ENCODE peak calls at places on chromosomes 13 and 19, in four cellular contexts. H, B, R and D are unnamed samples.

GRCh38 chr19:4473708-4474503 is 1.8 kb downstream of the HDGFL2 start:
- DNase-seq in R (no peak), B (no peak), H (no peak), D (no peak)

GRCh38 chr13:101529419-101529818 is 76.9 kb downstream of the ITGBL1 start:
- DNase-seq in H (no peak), R (no peak), B (no peak), D (no peak)

GRCh38 chr13:62320129-62320724 is 904.6 kb upstream of the PCDH20 start:
- DNase-seq in H (no peak), R (peak), B (no peak), D (no peak)

GRCh38 chr13:61500176-61500575 is 84.5 kb upstream of the PCDH20 start:
- DNase-seq in H (no peak), B (no peak), R (no peak), D (no peak)

GRCh38 chr13:100019780-100020356 is 38.3 kb downstream of the ZIC2 start:
- DNase-seq in R (no peak), H (no peak), B (no peak), D (no peak)

GRCh38 chr19:47485210-47485609 is 1.2 kb upstream of the KPTN start:
- DNase-seq in B (no peak), H (no peak), R (no peak), D (no peak)

GRCh38 chr19:51676566-51677083 is 16.5 kb upstream of the SPACA6 start:
- DNase-seq in R (no peak), H (no peak), B (no peak), D (no peak)

GRCh38 chr19:15401397-15401710 is 17.4 kb downstream of the AKAP8L start:
- DNase-seq in H (no peak), R (no peak), B (no peak), D (no peak)

GRCh38 chr19:13841339-13842293 is 35.3 kb upstream of the NANOS3 start:
- DNase-seq in R (peak), H (no peak), B (peak), D (peak)

GRCh38 chr13:44174769-44175425 is 198.7 kb upstream of the SERP2 start:
- DNase-seq in H (peak), R (peak), B (no peak), D (no peak)

GRCh38 chr19:30227661-30228112 is 144.5 kb upstream of the ZNF536 start:
- DNase-seq in B (peak), H (peak), R (peak), D (peak)

GRCh38 chr13:109657395-109657794 is 129.0 kb downstream of the IRS2 start:
- DNase-seq in R (no peak), H (no peak), B (no peak), D (no peak)

GRCh38 chr13:50670272-50670671 is 173.2 kb downstream of the DLEU7 start:
- DNase-seq in B (no peak), H (no peak), R (no peak), D (no peak)

GRCh38 chr13:51793570-51794273 is 10.2 kb downstream of the DHRS12 start:
- DNase-seq in B (no peak), H (no peak), R (peak), D (peak)

GRCh38 chr19:45440873-45441654 is 17.3 kb upstream of the ERCC1 start:
- DNase-seq in R (peak), B (no peak), H (no peak), D (no peak)

DNA sequence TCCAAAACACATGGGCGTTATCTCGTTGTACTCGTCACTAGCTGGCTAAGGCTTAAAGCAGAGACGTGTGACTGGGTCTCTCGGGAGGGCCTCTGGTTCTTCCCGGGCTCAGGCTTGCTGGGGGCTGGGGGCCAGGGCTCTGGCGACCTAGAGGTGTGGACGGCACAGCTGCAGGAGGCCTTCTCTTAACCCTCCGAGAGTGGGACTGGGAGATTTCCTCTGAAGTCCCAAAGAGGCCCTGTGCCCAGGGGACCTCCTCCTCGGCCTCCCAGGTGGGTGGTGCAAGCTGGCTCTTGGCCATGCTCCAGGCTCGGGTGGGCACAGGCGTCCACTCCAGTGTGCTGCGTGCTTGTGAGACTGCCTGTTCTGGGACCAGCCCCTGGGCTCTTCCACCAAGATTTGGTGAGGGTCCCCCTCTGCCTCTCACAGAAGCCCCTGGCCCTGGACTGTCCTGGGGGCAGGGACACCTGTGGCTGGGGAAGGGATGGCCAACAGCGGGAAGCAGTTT is 2.2 kb downstream of the CAPS start:
- DNase-seq in B (no peak), R (no peak), H (no peak), D (no peak)
- TF ChIP-seq POLR2A in B (no peak), R (no peak), H (no peak), D (no peak)

GRCh38 chr19:48826606-48827020 is 9.7 kb downstream of the HSD17B14 start:
- DNase-seq in B (peak), H (peak), R (peak), D (peak)
- TF ChIP-seq CTCF in B (peak), H (no peak), R (no peak), D (peak)

GRCh38 chr19:17555929-17556813 is 722 bp downstream of the COLGALT1 start:
- DNase-seq in R (peak), H (peak), B (peak), D (peak)

GRCh38 chr19:17555480-17555928 is at the start of gene COLGALT1:
- DNase-seq in B (peak), H (peak), R (peak), D (peak)

GRCh38 chr19:17550076-17550667 is 5.3 kb upstream of the COLGALT1 start:
- DNase-seq in H (no peak), B (no peak), R (no peak), D (no peak)

GRCh38 chr19:17554968-17555479 is 425 bp upstream of the COLGALT1 start:
- DNase-seq in R (no peak), B (no peak), H (no peak), D (no peak)

GRCh38 chr19:17553256-17553655 is 2.2 kb upstream of the COLGALT1 start:
- DNase-seq in R (no peak), H (peak), B (peak), D (peak)
- H3K27ac ChIP-seq in R (no peak), H (no peak), B (no peak), D (peak)

DNA sequence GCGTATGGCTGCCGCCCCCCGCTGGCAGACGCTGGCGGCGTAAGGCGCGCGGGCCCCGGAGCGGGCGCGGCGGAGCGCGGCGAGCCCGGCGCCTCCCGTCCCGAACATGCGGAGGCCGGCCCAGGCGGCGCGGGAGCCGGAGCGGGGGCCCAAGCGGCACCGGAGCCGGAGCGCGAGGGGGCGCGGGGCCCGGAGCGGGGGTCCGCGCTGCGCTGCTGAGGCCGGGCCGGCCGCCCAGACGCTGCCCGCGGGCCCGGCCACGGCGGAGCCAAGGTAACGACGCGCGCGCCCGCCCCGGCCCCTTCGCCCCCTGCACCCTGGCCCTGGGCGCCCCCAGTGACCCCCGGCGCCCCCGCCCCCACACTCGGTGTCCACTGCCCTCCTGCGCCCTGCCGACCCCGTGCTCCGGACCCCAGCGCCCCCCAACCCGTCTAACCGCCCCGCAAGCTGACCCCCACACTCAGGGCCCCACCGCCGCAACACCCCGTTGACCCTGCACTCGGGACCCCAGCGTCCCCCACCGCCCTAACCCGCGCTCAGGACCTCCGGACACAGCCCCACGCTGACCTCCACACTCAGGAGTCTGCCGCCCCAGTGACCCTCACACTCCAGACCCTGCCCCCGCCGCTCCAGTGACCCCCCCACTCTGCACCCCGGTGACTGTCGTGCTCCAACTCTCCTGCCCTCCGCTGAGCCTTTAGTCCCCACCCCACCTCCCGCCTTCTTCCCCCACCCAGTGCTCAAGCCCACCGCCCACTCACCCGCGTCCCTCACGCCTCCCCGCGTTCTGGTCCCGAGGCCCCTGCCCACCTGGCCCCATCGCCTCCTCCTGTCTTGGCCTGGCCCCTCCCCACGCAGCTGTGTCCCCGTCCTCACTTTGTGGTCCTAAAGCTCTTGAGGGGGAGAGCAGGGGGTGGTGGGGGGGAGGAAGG is at the start of gene CSNK1G2:
- DNase-seq in B (peak), R (no peak), H (peak), D (peak)
- TF ChIP-seq POLR2A in B (no peak), R (peak), H (no peak), D (no peak)